ENCODE peak calls at places on chromosome 16, in four cellular contexts. N, P, W and K are unnamed samples. For H3K4me1 and H3K27me3, the result is how much of the 10 kb centered on the place peaks cover.

GRCh38 chr16:54287018-54287757 is 601 bp upstream of the IRX3 start:
- DNase-seq in N (peak), P (no peak), W (no peak), K (no peak)

GRCh38 chr16:85401917-85402766 is 211.0 kb upstream of the GSE1 start:
- DNase-seq in N (peak), P (no peak), W (no peak), K (peak)

GRCh38 chr16:6835516-6835915 is 497.1 kb upstream of the RBFOX1 start:
- DNase-seq in N (no peak), P (no peak), W (no peak), K (no peak)

GRCh38 chr16:69494993-69495392 is 70.6 kb downstream of the CYB5B start:
- DNase-seq in N (no peak), P (no peak), W (no peak), K (no peak)

GRCh38 chr16:1933097-1933661 is 9.8 kb downstream of the MSRB1 start:
- DNase-seq in N (no peak), P (no peak), W (no peak), K (no peak)

GRCh38 chr16:51151951-51152663 is 1.0 kb upstream of the SALL1 start:
- DNase-seq in N (no peak), P (no peak), W (no peak), K (no peak)

GRCh38 chr16:88377961-88378360 is 4.8 kb upstream of the ZNF469 start:
- DNase-seq in N (peak), P (no peak), W (no peak), K (peak)

GRCh38 chr16:23729503-23730424 is 16.7 kb upstream of the ERN2 start:
- DNase-seq in N (no peak), P (peak), W (no peak), K (no peak)

GRCh38 chr16:50539053-50539615 is 9.1 kb upstream of the NKD1 start:
- DNase-seq in N (no peak), P (no peak), W (no peak), K (no peak)

GRCh38 chr16:77057161-77057736 is 133.7 kb upstream of the MON1B start:
- DNase-seq in N (no peak), P (peak), W (no peak), K (no peak)

GRCh38 chr16:21524068-21524751 is 75.2 kb upstream of the METTL9 start:
- DNase-seq in N (no peak), P (no peak), W (no peak), K (no peak)

GRCh38 chr16:20904507-20905079 is 4.0 kb downstream of the LYRM1 start:
- DNase-seq in N (no peak), P (peak), W (no peak), K (no peak)

GRCh38 chr16:73771196-73771595 is 525.4 kb upstream of the PSMD7 start:
- DNase-seq in N (no peak), P (peak), W (no peak), K (no peak)

GRCh38 chr16:1877804-1878203 is 5.8 kb upstream of the MEIOB start:
- DNase-seq in N (no peak), P (no peak), W (no peak), K (no peak)

GRCh38 chr16:20268409-20268808 is 58.9 kb downstream of the GP2 start:
- DNase-seq in N (no peak), P (no peak), W (no peak), K (no peak)

GRCh38 chr16:89393731-89394406 is 96.5 kb downstream of the ANKRD11 start:
- DNase-seq in N (peak), P (no peak), W (peak), K (peak)

GRCh38 chr16:11315499-11315898 is 29.8 kb upstream of the RMI2 start:
- DNase-seq in N (no peak), P (no peak), W (no peak), K (no peak)

GRCh38 chr16:16890964-16891363 is 512.0 kb downstream of the NPIPA7 start:
- DNase-seq in N (no peak), P (no peak), W (no peak), K (no peak)

GRCh38 chr16:27378871-27379580 is 22.9 kb upstream of the IL21R start:
- DNase-seq in N (no peak), P (no peak), W (no peak), K (no peak)

GRCh38 chr16:70804153-70804728 is 3.3 kb upstream of the VAC14 start:
- DNase-seq in N (no peak), P (peak), W (no peak), K (no peak)

GRCh38 chr16:51524555-51525373 is 373.7 kb upstream of the SALL1 start:
- DNase-seq in N (no peak), P (peak), W (no peak), K (no peak)

GRCh38 chr16:626787-627457 is 3.9 kb upstream of the WFIKKN1 start:
- DNase-seq in N (no peak), P (peak), W (peak), K (peak)

GRCh38 chr16:70746040-70746707 is 54.8 kb downstream of the VAC14 start:
- DNase-seq in N (peak), P (peak), W (peak), K (peak)

GRCh38 chr16:79402920-79403319 is 197.6 kb downstream of the MAF start:
- DNase-seq in N (no peak), P (no peak), W (no peak), K (no peak)

GRCh38 chr16:79402356-79402755 is 198.2 kb downstream of the MAF start:
- DNase-seq in N (no peak), P (no peak), W (no peak), K (no peak)

GRCh38 chr16:79400462-79401149 is 199.9 kb downstream of the MAF start:
- DNase-seq in N (no peak), P (no peak), W (no peak), K (no peak)

GRCh38 chr16:79401157-79401556 is 199.4 kb downstream of the MAF start:
- DNase-seq in N (no peak), P (no peak), W (no peak), K (no peak)

DNA sequence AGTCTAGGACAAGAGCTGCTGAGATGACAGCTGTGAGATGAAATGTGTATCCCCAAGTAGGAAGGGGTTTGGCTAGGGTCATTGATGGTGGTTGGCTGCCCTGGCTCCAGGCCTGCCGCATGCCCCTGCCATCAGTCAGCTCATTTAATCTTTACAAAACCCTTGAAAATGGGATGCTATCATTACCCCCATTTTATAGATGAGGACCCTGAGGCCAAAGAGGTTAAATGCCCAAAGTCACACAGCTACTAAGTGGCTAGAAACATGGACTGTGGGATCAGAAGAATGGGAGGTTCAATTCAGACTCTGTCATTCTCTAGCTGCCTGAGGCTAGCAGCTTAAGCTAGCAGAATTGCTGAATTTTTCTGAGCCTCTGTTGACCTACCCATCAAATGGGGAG is 198.8 kb downstream of the MAF start:
- DNase-seq in N (no peak), P (no peak), W (no peak), K (no peak)
- H3K27ac ChIP-seq in N (no peak), P (no peak), W (no peak), K (no peak)

GRCh38 chr16:48126801-48127644 is 28.8 kb downstream of the ABCC12 start:
- DNase-seq in N (no peak), P (peak), W (peak), K (no peak)
- H3K4me1 ChIP-seq in N (under half), P (under half), W (under half), K (under half)

GRCh38 chr16:57600048-57600835 is 28.2 kb upstream of the ADGRG1 start:
- DNase-seq in N (no peak), P (peak), W (no peak), K (no peak)

GRCh38 chr16:57600952-57601580 is 27.4 kb upstream of the ADGRG1 start:
- DNase-seq in N (no peak), P (no peak), W (no peak), K (no peak)

GRCh38 chr16:57603110-57604024 is 25.1 kb upstream of the ADGRG1 start:
- DNase-seq in N (no peak), P (no peak), W (no peak), K (peak)

GRCh38 chr16:57604177-57604576 is 24.3 kb upstream of the ADGRG1 start:
- DNase-seq in N (no peak), P (no peak), W (no peak), K (no peak)

DNA sequence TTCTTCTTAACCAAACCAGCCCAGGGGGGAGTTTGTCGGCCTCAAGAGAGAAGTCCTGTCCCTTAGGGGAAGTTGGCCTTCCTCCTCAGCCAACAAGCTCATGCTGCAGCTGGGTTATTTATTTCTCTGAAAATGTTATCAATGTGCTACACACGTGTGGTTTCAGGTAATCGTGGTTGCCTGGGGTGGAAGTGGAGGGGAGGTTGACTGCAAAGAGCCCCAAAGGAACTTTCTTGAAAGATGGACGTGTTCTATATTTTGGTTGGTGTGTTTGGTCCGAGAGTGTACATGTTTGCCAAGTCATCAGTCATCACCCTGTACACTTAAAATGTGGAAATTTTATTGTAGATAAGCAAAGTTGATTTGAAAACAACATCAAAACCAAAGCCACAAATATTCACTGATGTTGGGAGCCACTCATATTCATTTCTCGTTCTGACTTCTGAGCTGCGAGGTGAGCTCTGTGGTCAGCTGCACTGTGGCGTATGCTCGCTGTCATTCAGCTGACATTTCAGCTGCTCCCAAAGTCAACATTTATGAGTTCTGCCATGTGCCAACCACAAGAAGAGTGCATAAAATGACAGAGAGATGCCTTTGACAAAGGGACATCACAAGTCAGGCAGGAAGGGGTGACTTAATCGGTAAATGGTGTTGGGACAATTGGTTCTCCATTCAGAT is 26.5 kb upstream of the ADGRG1 start:
- DNase-seq in N (no peak), P (no peak), W (no peak), K (no peak)
- H3K27me3 ChIP-seq in N (under half), P (under half), W (under half), K (under half)

GRCh38 chr16:13997933-13998332 is 73.2 kb upstream of the MRTFB start:
- DNase-seq in N (no peak), P (peak), W (no peak), K (no peak)
- H3K27ac ChIP-seq in N (peak), P (no peak), W (peak), K (no peak)